ENCODE peak calls at places on chromosome 9, in ten cellular contexts. One of them, this sample, is unnamed.

GRCh38 chr9:27086818-27087680 is 22.0 kb upstream of the TEK start:
- DNase-seq in neural progenitor cell: no peak
- DNase-seq in psoas muscle: no peak
- DNase-seq in AG09309: peak
- DNase-seq in lung: no peak
- DNase-seq in fibroblast of mammary gland: peak
- DNase-seq in prostate gland: no peak
- DNase-seq in upper lobe of right lung: no peak
- DNase-seq in progenitor cell of endocrine pancreas: no peak
- DNase-seq in PC-3: peak
- DNase-seq in this sample: no peak

GRCh38 chr9:132002827-132003704 is 76.6 kb downstream of the MED27 start:
- DNase-seq in neural progenitor cell: no peak
- DNase-seq in psoas muscle: no peak
- DNase-seq in AG09309: no peak
- DNase-seq in lung: no peak
- DNase-seq in fibroblast of mammary gland: peak
- DNase-seq in prostate gland: no peak
- DNase-seq in upper lobe of right lung: no peak
- DNase-seq in progenitor cell of endocrine pancreas: no peak
- DNase-seq in PC-3: no peak
- DNase-seq in this sample: no peak

GRCh38 chr9:128160603-128160987 is 530 bp downstream of the BBLN start:
- DNase-seq in neural progenitor cell: peak
- DNase-seq in psoas muscle: peak
- DNase-seq in AG09309: no peak
- DNase-seq in lung: no peak
- DNase-seq in fibroblast of mammary gland: peak
- DNase-seq in prostate gland: no peak
- DNase-seq in upper lobe of right lung: no peak
- DNase-seq in progenitor cell of endocrine pancreas: no peak
- DNase-seq in PC-3: no peak
- DNase-seq in this sample: no peak

GRCh38 chr9:116984111-116984510 is 297.0 kb downstream of the TRIM32 start:
- DNase-seq in neural progenitor cell: no peak
- DNase-seq in psoas muscle: no peak
- DNase-seq in AG09309: no peak
- DNase-seq in lung: no peak
- DNase-seq in fibroblast of mammary gland: no peak
- DNase-seq in prostate gland: no peak
- DNase-seq in upper lobe of right lung: no peak
- DNase-seq in progenitor cell of endocrine pancreas: no peak
- DNase-seq in PC-3: no peak
- DNase-seq in this sample: no peak

GRCh38 chr9:115364991-115365390 is 247.0 kb upstream of the TNC start:
- DNase-seq in neural progenitor cell: no peak
- DNase-seq in psoas muscle: no peak
- DNase-seq in AG09309: no peak
- DNase-seq in lung: no peak
- DNase-seq in fibroblast of mammary gland: no peak
- DNase-seq in prostate gland: no peak
- DNase-seq in upper lobe of right lung: no peak
- DNase-seq in progenitor cell of endocrine pancreas: no peak
- DNase-seq in PC-3: no peak
- DNase-seq in this sample: no peak

GRCh38 chr9:93319301-93319991 is 132.0 kb upstream of the FAM120A start:
- DNase-seq in neural progenitor cell: no peak
- DNase-seq in psoas muscle: no peak
- DNase-seq in AG09309: no peak
- DNase-seq in lung: no peak
- DNase-seq in fibroblast of mammary gland: no peak
- DNase-seq in prostate gland: no peak
- DNase-seq in upper lobe of right lung: peak
- DNase-seq in progenitor cell of endocrine pancreas: no peak
- DNase-seq in PC-3: no peak
- DNase-seq in this sample: no peak

GRCh38 chr9:116979461-116979860 is 292.4 kb downstream of the TRIM32 start:
- DNase-seq in neural progenitor cell: no peak
- DNase-seq in psoas muscle: no peak
- DNase-seq in AG09309: no peak
- DNase-seq in lung: no peak
- DNase-seq in fibroblast of mammary gland: no peak
- DNase-seq in prostate gland: no peak
- DNase-seq in upper lobe of right lung: no peak
- DNase-seq in progenitor cell of endocrine pancreas: no peak
- DNase-seq in PC-3: peak
- DNase-seq in this sample: no peak

GRCh38 chr9:20351715-20352114 is 270.6 kb downstream of the MLLT3 start:
- DNase-seq in neural progenitor cell: no peak
- DNase-seq in psoas muscle: no peak
- DNase-seq in AG09309: no peak
- DNase-seq in lung: no peak
- DNase-seq in fibroblast of mammary gland: no peak
- DNase-seq in prostate gland: no peak
- DNase-seq in upper lobe of right lung: no peak
- DNase-seq in progenitor cell of endocrine pancreas: no peak
- DNase-seq in PC-3: no peak
- DNase-seq in this sample: peak

GRCh38 chr9:78860806-78861475 is 564.0 kb downstream of the PSAT1 start:
- DNase-seq in neural progenitor cell: no peak
- DNase-seq in psoas muscle: no peak
- DNase-seq in AG09309: peak
- DNase-seq in lung: no peak
- DNase-seq in fibroblast of mammary gland: peak
- DNase-seq in prostate gland: no peak
- DNase-seq in upper lobe of right lung: no peak
- DNase-seq in progenitor cell of endocrine pancreas: no peak
- DNase-seq in PC-3: peak
- DNase-seq in this sample: peak

GRCh38 chr9:136093995-136094881 is 851 bp downstream of the NACC2 start:
- DNase-seq in neural progenitor cell: peak
- DNase-seq in psoas muscle: peak
- DNase-seq in AG09309: no peak
- DNase-seq in lung: peak
- DNase-seq in fibroblast of mammary gland: peak
- DNase-seq in prostate gland: peak
- DNase-seq in upper lobe of right lung: peak
- DNase-seq in progenitor cell of endocrine pancreas: no peak
- DNase-seq in PC-3: peak
- DNase-seq in this sample: no peak

GRCh38 chr9:1044643-1045042 is 5.5 kb upstream of the DMRT2 start:
- DNase-seq in neural progenitor cell: no peak
- DNase-seq in psoas muscle: peak
- DNase-seq in AG09309: no peak
- DNase-seq in lung: no peak
- DNase-seq in fibroblast of mammary gland: peak
- DNase-seq in prostate gland: no peak
- DNase-seq in upper lobe of right lung: no peak
- DNase-seq in progenitor cell of endocrine pancreas: no peak
- DNase-seq in PC-3: no peak
- DNase-seq in this sample: no peak

GRCh38 chr9:1046639-1047604 is 3.2 kb upstream of the DMRT2 start:
- DNase-seq in neural progenitor cell: no peak
- DNase-seq in psoas muscle: no peak
- DNase-seq in AG09309: no peak
- DNase-seq in lung: no peak
- DNase-seq in fibroblast of mammary gland: no peak
- DNase-seq in prostate gland: no peak
- DNase-seq in upper lobe of right lung: no peak
- DNase-seq in progenitor cell of endocrine pancreas: no peak
- DNase-seq in PC-3: no peak
- DNase-seq in this sample: no peak

GRCh38 chr9:1047605-1048235 is 2.4 kb upstream of the DMRT2 start:
- DNase-seq in neural progenitor cell: no peak
- DNase-seq in psoas muscle: peak
- DNase-seq in AG09309: no peak
- DNase-seq in lung: no peak
- DNase-seq in fibroblast of mammary gland: no peak
- DNase-seq in prostate gland: no peak
- DNase-seq in upper lobe of right lung: no peak
- DNase-seq in progenitor cell of endocrine pancreas: no peak
- DNase-seq in PC-3: peak
- DNase-seq in this sample: no peak

DNA sequence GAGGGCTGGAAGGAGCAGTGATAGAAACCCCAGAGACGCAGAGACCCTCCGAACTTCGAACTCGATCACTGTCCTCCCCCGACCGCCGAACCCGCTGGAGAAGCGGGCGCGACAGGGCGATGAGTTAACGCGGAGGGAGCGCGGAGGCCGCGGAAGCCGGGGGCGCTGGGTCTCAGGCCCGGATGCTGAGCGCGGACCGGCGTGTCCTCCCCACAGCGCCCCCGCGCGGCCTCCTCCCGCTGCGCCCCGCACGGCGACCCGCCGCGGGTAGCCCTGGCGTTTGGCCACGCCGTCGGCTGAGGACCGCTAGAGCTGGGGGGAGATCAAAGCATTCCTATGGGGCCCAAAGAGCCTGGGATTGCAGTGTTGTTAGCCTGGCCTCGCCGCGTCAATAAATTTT is 7.7 kb upstream of the DMRT2 start:
- DNase-seq in neural progenitor cell: no peak
- DNase-seq in psoas muscle: peak
- DNase-seq in AG09309: no peak
- DNase-seq in lung: no peak
- DNase-seq in fibroblast of mammary gland: no peak
- DNase-seq in prostate gland: no peak
- DNase-seq in upper lobe of right lung: no peak
- DNase-seq in progenitor cell of endocrine pancreas: peak
- DNase-seq in PC-3: no peak
- DNase-seq in this sample: no peak
- TF ChIP-seq CTCF in neural progenitor cell: no peak
- TF ChIP-seq CTCF in psoas muscle: peak
- TF ChIP-seq CTCF in AG09309: no peak
- TF ChIP-seq CTCF in lung: no peak
- TF ChIP-seq CTCF in fibroblast of mammary gland: no peak
- TF ChIP-seq CTCF in prostate gland: no peak
- TF ChIP-seq CTCF in upper lobe of right lung: peak
- TF ChIP-seq CTCF in progenitor cell of endocrine pancreas: peak
- TF ChIP-seq CTCF in PC-3: no peak
- TF ChIP-seq CTCF in this sample: peak

DNA sequence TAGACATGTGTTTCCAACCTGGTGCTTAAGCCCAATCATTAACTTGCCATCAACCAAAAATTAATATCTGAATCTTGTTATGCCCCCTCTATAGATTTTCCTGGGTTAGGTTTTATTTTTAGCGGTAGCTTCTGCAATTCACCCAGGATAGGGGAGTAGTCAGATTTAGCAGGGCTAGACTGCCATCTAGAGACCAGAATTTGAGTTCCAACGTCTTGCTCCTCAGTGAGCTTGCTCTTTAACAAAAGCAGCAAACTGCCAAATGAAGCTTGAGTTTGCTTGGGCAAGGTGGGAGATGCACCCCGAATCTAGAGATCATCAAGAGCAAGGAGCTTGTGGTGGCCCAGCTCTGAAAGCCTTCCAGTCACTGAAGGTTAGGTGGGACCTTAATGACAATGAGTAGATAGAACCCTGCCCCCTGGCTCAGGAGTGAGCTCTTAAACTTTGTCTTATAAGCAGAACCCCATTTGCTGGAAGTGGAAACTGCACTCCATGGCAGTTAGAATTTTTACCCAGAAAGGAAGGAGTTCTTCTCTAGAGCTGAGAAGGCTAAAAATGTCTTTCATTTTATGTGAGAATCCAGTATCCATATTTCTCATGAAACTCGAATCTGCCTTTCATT is 456.1 kb downstream of the RASEF start:
- DNase-seq in neural progenitor cell: peak
- DNase-seq in psoas muscle: no peak
- DNase-seq in AG09309: peak
- DNase-seq in lung: peak
- DNase-seq in fibroblast of mammary gland: peak
- DNase-seq in prostate gland: peak
- DNase-seq in upper lobe of right lung: no peak
- DNase-seq in progenitor cell of endocrine pancreas: peak
- DNase-seq in PC-3: peak
- DNase-seq in this sample: peak
- TF ChIP-seq CTCF in neural progenitor cell: peak
- TF ChIP-seq CTCF in psoas muscle: peak
- TF ChIP-seq CTCF in AG09309: peak
- TF ChIP-seq CTCF in lung: peak
- TF ChIP-seq CTCF in fibroblast of mammary gland: peak
- TF ChIP-seq CTCF in prostate gland: no peak
- TF ChIP-seq CTCF in upper lobe of right lung: peak
- TF ChIP-seq CTCF in progenitor cell of endocrine pancreas: peak
- TF ChIP-seq CTCF in PC-3: peak
- TF ChIP-seq CTCF in this sample: peak

GRCh38 chr9:7259544-7260241 is 501.9 kb downstream of the KDM4C start:
- DNase-seq in neural progenitor cell: no peak
- DNase-seq in psoas muscle: no peak
- DNase-seq in AG09309: no peak
- DNase-seq in lung: no peak
- DNase-seq in fibroblast of mammary gland: no peak
- DNase-seq in prostate gland: no peak
- DNase-seq in upper lobe of right lung: no peak
- DNase-seq in progenitor cell of endocrine pancreas: no peak
- DNase-seq in PC-3: peak
- DNase-seq in this sample: no peak
- TF ChIP-seq CTCF in neural progenitor cell: peak
- TF ChIP-seq CTCF in psoas muscle: no peak
- TF ChIP-seq CTCF in AG09309: no peak
- TF ChIP-seq CTCF in lung: no peak
- TF ChIP-seq CTCF in fibroblast of mammary gland: peak
- TF ChIP-seq CTCF in prostate gland: no peak
- TF ChIP-seq CTCF in upper lobe of right lung: no peak
- TF ChIP-seq CTCF in progenitor cell of endocrine pancreas: peak
- TF ChIP-seq CTCF in PC-3: peak
- TF ChIP-seq CTCF in this sample: no peak

GRCh38 chr9:124066783-124067563 is 55.4 kb downstream of the LHX2 start:
- DNase-seq in neural progenitor cell: no peak
- DNase-seq in psoas muscle: no peak
- DNase-seq in AG09309: no peak
- DNase-seq in lung: no peak
- DNase-seq in fibroblast of mammary gland: no peak
- DNase-seq in prostate gland: no peak
- DNase-seq in upper lobe of right lung: no peak
- DNase-seq in progenitor cell of endocrine pancreas: no peak
- DNase-seq in PC-3: peak
- DNase-seq in this sample: no peak

GRCh38 chr9:124060844-124061605 is 49.5 kb downstream of the LHX2 start:
- DNase-seq in neural progenitor cell: no peak
- DNase-seq in psoas muscle: no peak
- DNase-seq in AG09309: no peak
- DNase-seq in lung: no peak
- DNase-seq in fibroblast of mammary gland: no peak
- DNase-seq in prostate gland: no peak
- DNase-seq in upper lobe of right lung: no peak
- DNase-seq in progenitor cell of endocrine pancreas: no peak
- DNase-seq in PC-3: no peak
- DNase-seq in this sample: no peak

GRCh38 chr9:124062172-124062571 is 50.6 kb downstream of the LHX2 start:
- DNase-seq in neural progenitor cell: no peak
- DNase-seq in psoas muscle: no peak
- DNase-seq in AG09309: no peak
- DNase-seq in lung: no peak
- DNase-seq in fibroblast of mammary gland: no peak
- DNase-seq in prostate gland: no peak
- DNase-seq in upper lobe of right lung: no peak
- DNase-seq in progenitor cell of endocrine pancreas: no peak
- DNase-seq in PC-3: no peak
- DNase-seq in this sample: no peak
- TF ChIP-seq CTCF in neural progenitor cell: peak
- TF ChIP-seq CTCF in psoas muscle: no peak
- TF ChIP-seq CTCF in AG09309: peak
- TF ChIP-seq CTCF in lung: no peak
- TF ChIP-seq CTCF in fibroblast of mammary gland: peak
- TF ChIP-seq CTCF in prostate gland: no peak
- TF ChIP-seq CTCF in upper lobe of right lung: no peak
- TF ChIP-seq CTCF in progenitor cell of endocrine pancreas: no peak
- TF ChIP-seq CTCF in PC-3: peak
- TF ChIP-seq CTCF in this sample: peak

GRCh38 chr9:87834357-87834756 is 48.3 kb upstream of the SPATA31E1 start:
- DNase-seq in neural progenitor cell: peak
- DNase-seq in psoas muscle: no peak
- DNase-seq in AG09309: no peak
- DNase-seq in lung: no peak
- DNase-seq in fibroblast of mammary gland: no peak
- DNase-seq in prostate gland: no peak
- DNase-seq in upper lobe of right lung: no peak
- DNase-seq in progenitor cell of endocrine pancreas: no peak
- DNase-seq in PC-3: no peak
- DNase-seq in this sample: no peak
- TF ChIP-seq CTCF in neural progenitor cell: peak
- TF ChIP-seq CTCF in psoas muscle: no peak
- TF ChIP-seq CTCF in AG09309: no peak
- TF ChIP-seq CTCF in lung: no peak
- TF ChIP-seq CTCF in fibroblast of mammary gland: peak
- TF ChIP-seq CTCF in prostate gland: no peak
- TF ChIP-seq CTCF in upper lobe of right lung: no peak
- TF ChIP-seq CTCF in progenitor cell of endocrine pancreas: peak
- TF ChIP-seq CTCF in PC-3: peak
- TF ChIP-seq CTCF in this sample: no peak

This sample was measured in astrocyte of the cerebellum.